ENCODE peak calls at places on chromosome 22, in six cellular contexts. K, J, A, D, Y and C are unnamed samples.
A peak's percentile ranks its signal among the peaks of the same experiment; 100 is the strongest.

GRCh38 chr22:48724899-48725298 is 1102.8 kb downstream of the BRD1 start:
- DNase-seq in K (no peak), J (no peak), A (no peak), D (no peak), Y (no peak), C (no peak)

GRCh38 chr22:38572065-38572464 is 2.1 kb upstream of the DMC1 start:
- DNase-seq in K (peak; percentile 34), J (peak; percentile 73), A (peak; percentile 76), D (peak; percentile 65), Y (peak; percentile 12), C (peak; percentile 58)

GRCh38 chr22:37260939-37261338 is 16.9 kb upstream of the RAC2 start:
- DNase-seq in K (no peak), J (peak; percentile 79), A (peak; percentile 73), D (peak; percentile 37), Y (no peak), C (peak; percentile 73)

GRCh38 chr22:36301851-36302250 is 48.9 kb downstream of the APOL1 start:
- DNase-seq in K (no peak), J (no peak), A (no peak), D (no peak), Y (no peak), C (peak; percentile 80)

GRCh38 chr22:20572132-20572802 is 64.9 kb downstream of the MED15 start:
- DNase-seq in K (no peak), J (no peak), A (no peak), D (no peak), Y (no peak), C (no peak)

GRCh38 chr22:49817359-49817758 is 10.3 kb downstream of the BRD1 start:
- DNase-seq in K (no peak), J (no peak), A (no peak), D (no peak), Y (no peak), C (no peak)

GRCh38 chr22:48152916-48153315 is 1390.5 kb downstream of the TBC1D22A start:
- DNase-seq in K (no peak), J (no peak), A (no peak), D (no peak), Y (no peak), C (no peak)

GRCh38 chr22:27032121-27032761 is 374.9 kb downstream of the MIAT start:
- DNase-seq in K (no peak), J (no peak), A (peak; percentile 2), D (no peak), Y (no peak), C (peak; percentile 13)

GRCh38 chr22:25111579-25112517 is 87.8 kb upstream of the CRYBB3 start:
- DNase-seq in K (no peak), J (peak; percentile 71), A (no peak), D (no peak), Y (no peak), C (no peak)

GRCh38 chr22:20233351-20234313 is 34.5 kb downstream of the RTN4R start:
- DNase-seq in K (no peak), J (no peak), A (no peak), D (no peak), Y (no peak), C (no peak)

GRCh38 chr22:30556388-30556787 is 9.8 kb upstream of the SEC14L6 start:
- DNase-seq in K (no peak), J (no peak), A (peak; percentile 47), D (no peak), Y (no peak), C (no peak)

GRCh38 chr22:30077279-30077678 is 3.0 kb upstream of the HORMAD2 start:
- DNase-seq in K (no peak), J (peak; percentile 35), A (no peak), D (no peak), Y (no peak), C (no peak)